ENCODE peak calls at places on chromosomes 1 and 21, in five cellular contexts. H, U, A, S and R are unnamed samples.

GRCh38 chr1:43706598-43707190 is 642 bp upstream of the ST3GAL3 start:
- DNase-seq in H (no peak), S (peak), A (no peak), U (peak), R (no peak)

GRCh38 chr1:213538251-213538650 is 449.5 kb upstream of the PROX1 start:
- DNase-seq in H (no peak), S (no peak), U (no peak), A (no peak), R (no peak)

GRCh38 chr1:207885129-207886032 is 25.5 kb downstream of the CD34 start:
- DNase-seq in H (peak), U (peak), A (peak), S (peak), R (peak)

GRCh38 chr1:224668991-224669390 is 52.9 kb downstream of the CNIH3 start:
- DNase-seq in U (peak), H (no peak), S (peak), A (no peak), R (no peak)

GRCh38 chr21:33257404-33257803 is 8.8 kb upstream of the IL10RB start:
- DNase-seq in H (no peak), S (no peak), A (no peak), U (no peak), R (no peak)

GRCh38 chr1:204465469-204466415 is 28.9 kb downstream of the PIK3C2B start:
- DNase-seq in U (no peak), S (peak), H (no peak), A (no peak), R (no peak)

GRCh38 chr1:116440731-116441130 is 67.7 kb downstream of the ATP1A1 start:
- DNase-seq in A (no peak), H (no peak), U (no peak), S (no peak), R (no peak)

GRCh38 chr21:26405735-26406361 is 167.2 kb downstream of the CYYR1 start:
- DNase-seq in S (peak), A (no peak), H (no peak), U (peak), R (peak)

GRCh38 chr1:167056529-167057296 is 33.5 kb downstream of the GPA33 start:
- DNase-seq in H (no peak), A (no peak), U (no peak), S (no peak), R (no peak)

GRCh38 chr1:9235123-9235513 is 544 bp downstream of the H6PD start:
- DNase-seq in S (peak), H (no peak), A (no peak), U (peak), R (no peak)

GRCh38 chr1:224070521-224070920 is 43.4 kb upstream of the FBXO28 start:
- DNase-seq in U (no peak), S (no peak), H (no peak), A (no peak), R (no peak)

GRCh38 chr1:246554201-246554600 is 11.9 kb downstream of the TFB2M start:
- DNase-seq in A (no peak), U (no peak), S (no peak), H (no peak), R (no peak)

GRCh38 chr1:78237364-78237916 is 191.7 kb downstream of the GIPC2 start:
- DNase-seq in A (no peak), U (peak), S (no peak), H (no peak), R (no peak)

GRCh38 chr21:36466061-36466511 is 13.8 kb downstream of the CLDN14 start:
- DNase-seq in S (no peak), H (no peak), A (no peak), U (no peak), R (no peak)

GRCh38 chr1:244496186-244496585 is 35.1 kb downstream of the CATSPERE start:
- DNase-seq in H (no peak), S (no peak), A (no peak), U (no peak), R (no peak)

GRCh38 chr1:9066945-9067807 is 2.3 kb downstream of the SLC2A5 start:
- DNase-seq in S (peak), A (no peak), U (no peak), H (peak), R (peak)

GRCh38 chr1:39727932-39728317 is 10.8 kb upstream of the PPIE start:
- DNase-seq in A (no peak), U (no peak), S (no peak), H (no peak), R (no peak)

GRCh38 chr1:180953291-180953747 is 40.6 kb downstream of the KIAA1614 start:
- DNase-seq in H (no peak), S (no peak), A (no peak), U (peak), R (no peak)

GRCh38 chr1:110337704-110338199 is 1.4 kb upstream of the RBM15 start:
- DNase-seq in S (no peak), A (peak), U (no peak), H (no peak), R (no peak)

GRCh38 chr1:66769512-66770229 is 17.4 kb downstream of the DYNLT5 start:
- DNase-seq in U (no peak), A (no peak), S (peak), H (no peak), R (no peak)

GRCh38 chr1:227788279-227789041 is 27.0 kb upstream of the PRSS38 start:
- DNase-seq in A (peak), H (peak), U (peak), S (no peak), R (no peak)

GRCh38 chr1:163531345-163531744 is 209.6 kb downstream of the NUF2 start:
- DNase-seq in A (no peak), H (no peak), S (no peak), U (no peak), R (no peak)

GRCh38 chr1:113057006-113057405 is 16.0 kb upstream of the LRIG2 start:
- DNase-seq in S (no peak), H (no peak), A (no peak), U (no peak), R (no peak)

GRCh38 chr1:241947355-241947754 is 10.2 kb upstream of the BECN2 start:
- DNase-seq in U (no peak), S (no peak), H (no peak), A (no peak), R (no peak)

GRCh38 chr1:34872133-34872503 is 12.6 kb upstream of the SMIM12 start:
- DNase-seq in A (no peak), S (no peak), U (no peak), H (no peak), R (no peak)

GRCh38 chr1:21887216-21887736 is 49.8 kb downstream of the HSPG2 start:
- DNase-seq in A (no peak), H (no peak), U (no peak), S (no peak), R (no peak)